ENCODE peak calls at places on chromosomes 3 and 15, in ten cellular contexts. H is IMR-90, G is H9, E is GM23338, F is A549, Z is right cardiac atrium, W is fibroblast of lung, T is stomach, M is GM23248, I is MM.1S. Y is an unnamed sample. For H3K4me1, the result is how much of the 10 kb centered on the place peaks cover.

GRCh38 chr3:184710870-184711365 is 946 bp downstream of the MAGEF1 start:
- DNase-seq in H (no peak), G (no peak), E (no peak), F (no peak), Z (no peak), W (peak), T (no peak), M (peak), I (peak), Y (no peak)

GRCh38 chr15:26179906-26180305 is 316.8 kb upstream of the ATP10A start:
- DNase-seq in H (no peak), G (peak), E (peak), F (peak), Z (no peak), W (no peak), T (no peak), M (peak), I (no peak), Y (no peak)

GRCh38 chr15:99202176-99202552 is 47.2 kb downstream of the TTC23 start:
- DNase-seq in H (no peak), G (no peak), E (no peak), F (no peak), Z (no peak), W (no peak), T (no peak), M (no peak), I (no peak), Y (no peak)

GRCh38 chr15:99863527-99864198 is 130.4 kb upstream of the LYSMD4 start:
- DNase-seq in H (peak), G (no peak), E (no peak), F (no peak), Z (no peak), W (no peak), T (no peak), M (no peak), I (no peak), Y (no peak)

GRCh38 chr15:91142097-91142744 is 42.2 kb downstream of the SV2B start:
- DNase-seq in H (no peak), G (no peak), E (peak), F (peak), Z (no peak), W (no peak), T (no peak), M (peak), I (peak), Y (no peak)

GRCh38 chr3:159762981-159763465 is 225.6 kb upstream of the IL12A start:
- DNase-seq in H (peak), G (peak), E (peak), F (peak), Z (peak), W (peak), T (peak), M (peak), I (peak), Y (no peak)

GRCh38 chr3:31247850-31248618 is 284.7 kb upstream of the STT3B start:
- DNase-seq in H (no peak), G (no peak), E (no peak), F (no peak), Z (no peak), W (no peak), T (peak), M (peak), I (no peak), Y (no peak)

GRCh38 chr15:80367094-80367493 is 37.1 kb upstream of the ARNT2 start:
- DNase-seq in H (peak), G (peak), E (peak), F (peak), Z (no peak), W (peak), T (no peak), M (peak), I (no peak), Y (no peak)

GRCh38 chr3:27633224-27633545 is 88.9 kb downstream of the EOMES start:
- DNase-seq in H (peak), G (no peak), E (no peak), F (peak), Z (no peak), W (peak), T (no peak), M (no peak), I (no peak), Y (no peak)

GRCh38 chr3:134348524-134348923 is 25.7 kb downstream of the AMOTL2 start:
- DNase-seq in H (peak), G (no peak), E (no peak), F (no peak), Z (no peak), W (no peak), T (peak), M (peak), I (no peak), Y (no peak)

GRCh38 chr3:13352621-13353131 is 67.4 kb downstream of the NUP210 start:
- DNase-seq in H (peak), G (no peak), E (no peak), F (no peak), Z (no peak), W (no peak), T (no peak), M (peak), I (no peak), Y (no peak)

GRCh38 chr15:38564557-38565286 is at the start of gene RASGRP1:
- DNase-seq in H (peak), G (peak), E (peak), F (peak), Z (peak), W (peak), T (peak), M (peak), I (peak), Y (peak)

GRCh38 chr15:40130799-40131502 is 22.3 kb upstream of the BMF start:
- DNase-seq in H (no peak), G (no peak), E (no peak), F (no peak), Z (no peak), W (no peak), T (no peak), M (no peak), I (no peak), Y (no peak)

GRCh38 chr15:72426753-72427152 is 28.6 kb downstream of the TMEM202 start:
- DNase-seq in H (no peak), G (no peak), E (no peak), F (no peak), Z (no peak), W (no peak), T (no peak), M (no peak), I (no peak), Y (no peak)

GRCh38 chr3:136989781-136990524 is 32.2 kb downstream of the IL20RB start:
- DNase-seq in H (no peak), G (no peak), E (no peak), F (no peak), Z (no peak), W (no peak), T (no peak), M (no peak), I (no peak), Y (no peak)

GRCh38 chr15:90287096-90287495 is 21.6 kb downstream of the NGRN start:
- DNase-seq in H (no peak), G (peak), E (peak), F (no peak), Z (no peak), W (no peak), T (no peak), M (no peak), I (no peak), Y (no peak)

GRCh38 chr15:66129561-66129960 is 124.0 kb downstream of the MEGF11 start:
- DNase-seq in H (no peak), G (no peak), E (no peak), F (no peak), Z (no peak), W (no peak), T (no peak), M (no peak), I (no peak), Y (no peak)

GRCh38 chr3:195147649-195148121 is 123.3 kb downstream of the XXYLT1 start:
- DNase-seq in H (peak), G (no peak), E (no peak), F (no peak), Z (no peak), W (peak), T (peak), M (peak), I (peak), Y (no peak)

GRCh38 chr3:14150078-14150477 is 25.2 kb downstream of the TMEM43 start:
- DNase-seq in H (no peak), G (peak), E (no peak), F (no peak), Z (no peak), W (no peak), T (no peak), M (no peak), I (no peak), Y (no peak)

GRCh38 chr3:147616998-147617619 is 207.9 kb downstream of the ZIC1 start:
- DNase-seq in H (peak), G (no peak), E (peak), F (no peak), Z (no peak), W (peak), T (no peak), M (peak), I (peak), Y (no peak)

GRCh38 chr3:64056616-64057165 is 33.4 kb upstream of the PSMD6 start:
- DNase-seq in H (peak), G (no peak), E (no peak), F (no peak), Z (no peak), W (no peak), T (no peak), M (peak), I (no peak), Y (no peak)

GRCh38 chr3:105062853-105063252 is 303.9 kb upstream of the ALCAM start:
- DNase-seq in H (peak), G (no peak), E (no peak), F (no peak), Z (no peak), W (peak), T (no peak), M (no peak), I (no peak), Y (no peak)

GRCh38 chr15:63166219-63166618 is 8.9 kb upstream of the RPS27L start:
- DNase-seq in H (no peak), G (no peak), E (peak), F (no peak), Z (no peak), W (no peak), T (no peak), M (peak), I (peak), Y (no peak)

GRCh38 chr3:2543247-2543646 is 444.6 kb downstream of the CNTN4 start:
- DNase-seq in H (no peak), G (no peak), E (no peak), F (no peak), Z (no peak), W (no peak), T (no peak), M (no peak), I (no peak), Y (no peak)

GRCh38 chr3:43959498-43960447 is 269.0 kb downstream of the ABHD5 start:
- DNase-seq in H (no peak), G (peak), E (no peak), F (no peak), Z (no peak), W (no peak), T (no peak), M (no peak), I (no peak), Y (no peak)

GRCh38 chr3:73448761-73449290 is 175.9 kb downstream of the PDZRN3 start:
- DNase-seq in H (no peak), G (no peak), E (no peak), F (no peak), Z (no peak), W (no peak), T (no peak), M (peak), I (peak), Y (no peak)

GRCh38 chr3:46878796-46879436 is 1.4 kb downstream of the PTH1R start:
- DNase-seq in H (no peak), G (no peak), E (no peak), F (no peak), Z (peak), W (no peak), T (no peak), M (peak), I (no peak), Y (no peak)

GRCh38 chr15:93703092-93703785 is 528.1 kb upstream of the MCTP2 start:
- DNase-seq in H (no peak), G (no peak), E (no peak), F (no peak), Z (no peak), W (no peak), T (no peak), M (no peak), I (no peak), Y (no peak)

GRCh38 chr3:28317438-28318022 is 31.0 kb upstream of the ZCWPW2 start:
- DNase-seq in H (peak), G (no peak), E (peak), F (peak), Z (no peak), W (peak), T (no peak), M (peak), I (peak), Y (peak)

GRCh38 chr3:151037746-151038145 is 47.7 kb upstream of the MED12L start:
- DNase-seq in H (peak), G (no peak), E (no peak), F (peak), Z (peak), W (peak), T (no peak), M (peak), I (no peak), Y (no peak)

GRCh38 chr3:155444771-155445170 is 151.3 kb upstream of the STRIT1 start:
- DNase-seq in H (no peak), G (no peak), E (no peak), F (no peak), Z (no peak), W (no peak), T (no peak), M (no peak), I (no peak), Y (no peak)

GRCh38 chr3:155448531-155448930 is 155.0 kb upstream of the STRIT1 start:
- DNase-seq in H (no peak), G (no peak), E (no peak), F (no peak), Z (no peak), W (no peak), T (no peak), M (no peak), I (no peak), Y (no peak)

GRCh38 chr3:155443821-155444220 is 150.3 kb upstream of the STRIT1 start:
- DNase-seq in H (no peak), G (no peak), E (no peak), F (no peak), Z (no peak), W (no peak), T (no peak), M (peak), I (no peak), Y (no peak)

GRCh38 chr3:155453512-155453911 is 160.0 kb upstream of the STRIT1 start:
- DNase-seq in H (no peak), G (no peak), E (no peak), F (no peak), Z (no peak), W (no peak), T (no peak), M (no peak), I (no peak), Y (no peak)

DNA sequence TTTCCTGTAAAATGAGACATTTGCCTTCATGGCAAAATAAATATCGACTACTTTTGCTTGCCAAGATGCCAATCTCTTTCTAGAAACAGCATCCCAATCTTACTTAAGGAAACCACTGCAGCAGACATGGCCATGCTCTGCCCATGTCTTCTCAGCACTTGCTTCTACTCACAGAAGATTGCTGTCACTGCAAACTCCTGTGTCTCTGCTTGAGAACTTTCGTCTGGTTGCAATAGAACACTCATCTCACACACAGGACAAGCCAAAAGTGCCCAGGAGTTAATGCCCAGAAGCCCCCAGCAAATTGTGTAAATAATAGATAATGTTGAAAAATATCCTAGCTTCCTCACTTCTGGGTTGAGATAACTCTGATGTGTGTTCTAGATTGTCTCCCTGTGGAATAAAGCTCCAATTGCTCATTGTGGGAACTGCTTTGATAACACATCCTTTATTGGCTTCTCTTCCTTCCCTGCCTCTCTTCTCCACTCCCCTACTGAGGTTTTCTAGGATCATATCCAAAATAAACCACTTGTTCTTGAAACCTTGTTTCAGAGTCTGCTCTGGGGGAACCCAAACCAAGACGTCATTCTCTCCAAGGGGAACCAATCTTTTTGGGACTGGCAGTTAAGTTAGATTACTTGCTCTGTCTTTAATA is 156.3 kb upstream of the STRIT1 start:
- DNase-seq in H (no peak), G (no peak), E (no peak), F (no peak), Z (no peak), W (no peak), T (no peak), M (no peak), I (no peak), Y (no peak)
- H3K4me1 ChIP-seq in H (under half), G (under half), E (under half), F (under half), Z (under half), W (under half), T (under half), M (under half), I (under half), Y (under half)

DNA sequence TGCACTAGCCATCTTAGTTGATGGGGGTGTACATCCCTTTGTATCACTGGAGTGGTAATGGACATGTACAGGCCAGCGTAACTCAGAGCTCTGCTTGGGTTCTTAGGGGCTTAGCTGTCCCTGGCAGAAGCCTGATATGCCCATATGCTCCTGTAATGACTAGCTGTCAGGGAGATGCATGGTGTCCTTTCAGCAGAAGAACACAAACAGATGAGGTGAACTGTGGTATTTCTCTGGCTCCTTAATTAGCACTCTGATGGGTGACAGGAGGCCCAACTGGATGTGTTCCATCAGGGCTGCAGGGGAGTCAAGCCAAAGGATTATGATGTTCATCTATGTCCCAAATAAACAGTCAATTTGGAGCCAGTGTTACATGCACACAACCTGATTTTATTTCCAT is 774.5 kb downstream of the AGBL1 start:
- DNase-seq in H (no peak), G (no peak), E (no peak), F (no peak), Z (no peak), W (no peak), T (no peak), M (no peak), I (no peak), Y (no peak)
- H3K4me1 ChIP-seq in H (under half), G (under half), E (under half), F (under half), Z (under half), W (under half), T (under half), M (under half), I (under half), Y (under half)

GRCh38 chr3:58063022-58063421 is 54.8 kb downstream of the FLNB start:
- DNase-seq in H (no peak), G (no peak), E (no peak), F (no peak), Z (no peak), W (no peak), T (no peak), M (no peak), I (no peak), Y (no peak)

GRCh38 chr3:58063424-58063823 is 55.2 kb downstream of the FLNB start:
- DNase-seq in H (peak), G (no peak), E (no peak), F (no peak), Z (no peak), W (peak), T (peak), M (peak), I (no peak), Y (no peak)

GRCh38 chr3:58065700-58066167 is 57.5 kb downstream of the FLNB start:
- DNase-seq in H (no peak), G (peak), E (no peak), F (no peak), Z (no peak), W (no peak), T (no peak), M (no peak), I (no peak), Y (no peak)

GRCh38 chr3:58066842-58067241 is 58.6 kb downstream of the FLNB start:
- DNase-seq in H (peak), G (no peak), E (no peak), F (no peak), Z (no peak), W (peak), T (no peak), M (peak), I (no peak), Y (no peak)

DNA sequence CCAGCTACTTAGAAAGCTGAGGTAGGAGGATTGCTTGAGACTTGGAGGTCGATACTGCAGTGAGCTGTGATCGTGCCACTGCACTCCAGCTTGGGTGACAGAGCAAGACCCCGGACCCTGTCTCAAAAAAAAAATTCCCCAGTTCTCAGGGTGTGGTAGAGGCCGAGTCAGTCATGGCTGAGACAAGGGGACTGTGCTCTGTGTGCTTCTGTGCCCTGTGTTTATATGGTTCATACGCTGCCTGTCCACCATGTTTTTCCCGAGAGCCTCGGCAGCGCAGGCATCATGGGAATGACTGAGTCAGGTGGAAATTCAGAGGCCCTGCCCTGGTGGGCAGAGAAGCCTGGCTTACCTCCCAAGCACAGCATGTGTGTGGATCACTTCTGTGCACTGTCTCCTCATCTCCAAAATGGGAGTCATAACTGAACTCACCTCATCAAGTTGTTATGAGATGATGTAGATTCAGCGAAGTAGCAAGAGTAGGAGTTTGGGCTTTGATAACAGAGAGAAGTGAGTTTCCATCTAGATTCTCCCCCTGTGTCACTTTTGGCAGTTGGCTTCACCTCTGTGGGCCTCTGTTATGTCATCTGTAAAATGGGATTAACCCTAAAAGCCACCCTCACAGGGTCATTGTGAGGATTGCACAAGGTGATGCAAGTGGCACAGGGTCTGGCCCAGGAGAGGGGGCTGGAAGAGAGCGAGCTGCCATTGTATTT is 56.9 kb downstream of the FLNB start:
- DNase-seq in H (no peak), G (no peak), E (no peak), F (no peak), Z (no peak), W (no peak), T (no peak), M (no peak), I (no peak), Y (no peak)
- H3K4me1 ChIP-seq in H (under half), G (under half), E (under half), F (half or more), Z (under half), W (under half), T (under half), M (half or more), I (under half), Y (under half)

DNA sequence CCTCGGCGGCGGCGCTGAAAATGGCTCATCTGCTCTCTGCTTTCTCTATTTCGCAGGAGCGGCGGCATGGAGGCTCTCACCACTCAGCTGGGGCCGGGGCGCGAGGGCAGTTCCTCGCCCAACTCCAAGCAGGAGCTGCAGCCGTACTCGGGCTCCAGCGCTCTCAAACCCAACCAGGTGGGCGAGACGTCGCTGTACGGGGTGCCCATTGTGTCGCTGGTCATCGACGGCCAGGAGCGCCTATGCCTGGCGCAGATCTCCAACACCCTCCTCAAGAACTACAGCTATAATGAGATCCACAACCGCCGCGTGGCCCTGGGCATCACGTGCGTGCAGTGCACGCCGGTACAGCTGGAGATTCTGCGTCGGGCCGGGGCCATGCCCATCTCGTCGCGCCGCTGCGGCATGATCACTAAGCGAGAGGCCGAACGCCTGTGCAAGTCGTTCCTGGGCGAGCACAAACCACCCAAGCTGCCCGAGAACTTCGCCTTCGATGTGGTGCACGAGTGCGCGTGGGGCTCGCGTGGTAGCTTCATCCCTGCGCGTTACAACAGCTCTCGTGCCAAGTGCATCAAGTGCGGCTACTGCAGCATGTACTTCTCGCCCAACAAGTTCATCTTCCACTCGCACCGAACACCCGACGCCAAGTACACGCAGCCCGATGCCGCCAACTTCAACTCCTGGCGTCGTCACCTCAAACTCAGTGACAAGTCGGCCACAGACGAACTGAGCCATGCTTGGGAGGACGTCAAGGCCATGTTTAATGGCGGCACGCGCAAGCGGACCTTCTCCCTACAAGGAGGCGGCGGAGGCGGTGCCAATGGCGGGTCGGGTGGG is 789 bp downstream of the SKOR1 start:
- DNase-seq in H (no peak), G (peak), E (peak), F (no peak), Z (no peak), W (no peak), T (no peak), M (no peak), I (no peak), Y (no peak)
- H3K4me1 ChIP-seq in H (under half), G (under half), E (half or more), F (under half), Z (under half), W (under half), T (under half), M (under half), I (under half), Y (under half)

Y was measured in CD8-positive, alpha-beta memory T cell.